ENCODE peak calls at places on chromosomes 13 and 19, in ten cellular contexts. X is GM04503; F is stimulated activated CD8-positive, alpha-beta memory T cell treated with anti-CD3 and anti-CD28 coated beads, Interleukin-4, amount 100 ng/mL, for 24 hours; V is pulmonary artery endothelial cell; S is breast epithelium; Y is NCI-H2081; J is SW 1271; I is fibroblast of mammary gland; O is substantia nigra; P is aorta. W is an unnamed sample.

GRCh38 chr19:13117772-13118423 is at the start of gene NACC1:
- DNase-seq in F (peak; percentile 86), Y (peak; percentile 90), V (no peak), S (peak; percentile 84), I (peak; percentile 82), X (no peak), P (peak; percentile 95), O (peak; percentile 40), J (peak; percentile 51), W (no peak)

GRCh38 chr13:30256713-30257432 is 50.5 kb downstream of the KATNAL1 start:
- DNase-seq in V (no peak), F (no peak), P (no peak), Y (no peak), X (no peak), S (no peak), I (peak; percentile 20), J (no peak), O (no peak), W (no peak)

GRCh38 chr13:25731037-25731436 is 320.8 kb downstream of the SHISA2 start:
- DNase-seq in X (no peak), O (no peak), J (no peak), V (no peak), S (no peak), Y (no peak), F (no peak), I (no peak), P (no peak), W (no peak)

GRCh38 chr13:113002206-113002821 is 33.3 kb downstream of the MCF2L start:
- DNase-seq in I (no peak), Y (peak; percentile 79), J (no peak), P (no peak), F (no peak), O (no peak), V (no peak), X (no peak), S (no peak), W (no peak)

GRCh38 chr19:11203194-11204075 is 6.1 kb upstream of the KANK2 start:
- DNase-seq in O (peak; percentile 23), X (peak; percentile 65), I (peak; percentile 87), P (peak; percentile 94), V (no peak), Y (peak; percentile 11), F (no peak), J (no peak), S (peak; percentile 81), W (peak; percentile 87)

GRCh38 chr19:2243274-2244121 is 5.6 kb upstream of the AMH start:
- DNase-seq in J (no peak), S (no peak), O (no peak), F (no peak), X (no peak), P (no peak), I (no peak), Y (no peak), V (no peak), W (no peak)

GRCh38 chr13:99956473-99957349 is 14.9 kb downstream of the ZIC5 start:
- DNase-seq in V (no peak), J (no peak), O (no peak), S (no peak), F (no peak), X (no peak), Y (no peak), P (no peak), I (no peak), W (no peak)

GRCh38 chr13:30870049-30870884 is 35.8 kb upstream of the MEDAG start:
- DNase-seq in P (peak; percentile 96), V (peak; percentile 92), J (peak; percentile 31), X (peak; percentile 88), I (peak; percentile 100), O (no peak), Y (no peak), F (no peak), S (peak; percentile 78), W (peak; percentile 64)

GRCh38 chr19:57560049-57560491 is 407 bp upstream of the ZNF550 start:
- DNase-seq in X (peak; percentile 67), I (peak; percentile 81), F (no peak), O (no peak), J (no peak), P (peak; percentile 80), S (peak; percentile 17), V (no peak), Y (no peak), W (no peak)

GRCh38 chr13:111034811-111035210 is 80.3 kb upstream of the ARHGEF7 start:
- DNase-seq in O (no peak), S (no peak), V (no peak), P (no peak), X (no peak), I (peak; percentile 62), Y (no peak), J (no peak), F (no peak), W (no peak)

GRCh38 chr19:34173145-34173956 is 1.0 kb downstream of the LSM14A start:
- DNase-seq in S (peak; percentile 71), O (no peak), V (no peak), P (no peak), Y (no peak), X (no peak), I (peak; percentile 39), F (no peak), J (peak; percentile 46), W (peak; percentile 74)

GRCh38 chr13:24176351-24177101 is 16.0 kb downstream of the SPATA13 start:
- DNase-seq in F (no peak), J (no peak), O (no peak), P (no peak), V (no peak), S (no peak), Y (no peak), I (peak; percentile 16), X (no peak), W (no peak)

GRCh38 chr13:33057019-33057785 is 41.0 kb downstream of the KL start:
- DNase-seq in Y (no peak), X (no peak), S (no peak), P (no peak), J (no peak), I (peak; percentile 44), O (no peak), F (no peak), V (no peak), W (no peak)

GRCh38 chr13:44816701-44817684 is 172.3 kb downstream of the NUFIP1 start:
- DNase-seq in J (no peak), Y (no peak), F (no peak), I (peak; percentile 62), X (no peak), V (no peak), S (no peak), P (no peak), O (no peak), W (no peak)

GRCh38 chr19:3413796-3414327 is 47.5 kb downstream of the NFIC start:
- DNase-seq in P (no peak), O (no peak), Y (no peak), V (no peak), I (no peak), S (no peak), J (no peak), F (no peak), X (no peak), W (no peak)

GRCh38 chr19:7549749-7550148 is 14.2 kb downstream of the PNPLA6 start:
- DNase-seq in S (no peak), I (no peak), F (no peak), V (no peak), J (no peak), O (no peak), P (no peak), X (no peak), Y (no peak), W (no peak)

GRCh38 chr13:114115796-114116195 is 16.6 kb downstream of the RASA3 start:
- DNase-seq in V (no peak), Y (no peak), O (no peak), J (no peak), P (no peak), F (no peak), X (no peak), S (no peak), I (no peak), W (no peak)

GRCh38 chr19:35154535-35155406 is at the start of gene FXYD5:
- DNase-seq in P (peak; percentile 91), I (peak; percentile 80), X (no peak), F (peak; percentile 78), O (no peak), Y (no peak), J (no peak), V (peak; percentile 36), S (no peak), W (peak; percentile 66)

GRCh38 chr13:113759525-113760137 is 605 bp downstream of the TMEM255B start:
- DNase-seq in V (peak; percentile 53), J (no peak), I (no peak), O (no peak), Y (no peak), X (no peak), S (no peak), F (no peak), P (peak; percentile 81), W (no peak)

GRCh38 chr13:27079421-27079958 is 92.1 kb downstream of the USP12 start:
- DNase-seq in V (no peak), P (no peak), F (no peak), X (peak; percentile 71), O (no peak), J (no peak), S (no peak), I (peak; percentile 36), Y (no peak), W (no peak)

GRCh38 chr13:45882626-45883025 is 31.1 kb upstream of the SIAH3 start:
- DNase-seq in Y (no peak), F (no peak), X (no peak), O (no peak), J (no peak), S (no peak), V (no peak), P (no peak), I (no peak), W (no peak)

GRCh38 chr13:39536906-39537305 is 66.1 kb downstream of the LHFPL6 start:
- DNase-seq in P (no peak), J (no peak), Y (no peak), I (peak; percentile 84), O (no peak), S (no peak), X (no peak), V (no peak), F (no peak), W (no peak)

GRCh38 chr19:16531380-16531669 is 10.9 kb downstream of the CHERP start:
- DNase-seq in I (no peak), F (no peak), Y (no peak), X (no peak), J (no peak), S (no peak), O (no peak), V (no peak), P (no peak), W (no peak)

GRCh38 chr13:60343978-60344377 is 53.0 kb upstream of the TDRD3 start:
- DNase-seq in P (no peak), X (no peak), I (no peak), S (no peak), V (no peak), O (no peak), J (no peak), Y (no peak), F (no peak), W (no peak)

GRCh38 chr19:17946965-17947784 is 14.4 kb downstream of the CCDC124 start:
- DNase-seq in F (no peak), J (no peak), S (no peak), P (no peak), I (no peak), X (no peak), O (no peak), Y (no peak), V (no peak), W (no peak)

GRCh38 chr19:49859838-49860715 is 7.3 kb downstream of the PNKP start:
- DNase-seq in Y (no peak), O (no peak), X (no peak), V (no peak), F (no peak), I (no peak), J (no peak), S (no peak), P (peak; percentile 70), W (no peak)

GRCh38 chr19:3450796-3451411 is 29.4 kb downstream of the SMIM24 start:
- DNase-seq in S (no peak), F (no peak), J (peak; percentile 97), Y (no peak), P (peak; percentile 94), I (peak; percentile 100), O (no peak), V (peak; percentile 98), X (peak; percentile 98), W (peak; percentile 90)

GRCh38 chr13:42384265-42384664 is 112.3 kb downstream of the AKAP11 start:
- DNase-seq in Y (no peak), V (no peak), P (no peak), F (no peak), J (no peak), S (no peak), I (peak; percentile 40), O (no peak), X (no peak), W (no peak)